ENCODE peak calls at places on chromosomes 12 and 14, in nine cellular contexts. Y is activated gamma-delta T cell, J is NCI-H1930, U is Right ventricle myocardium inferior, S is pons, V is right cardiac atrium, P is DMS79, Q is ELR, D is SK-N-SH. G is an unnamed sample.

GRCh38 chr12:78864483-78865296 is at the start of gene SYT1:
- DNase-seq in Y (no peak), J (peak), U (peak), S (peak), V (peak), P (peak), Q (peak), D (peak), G (peak)

GRCh38 chr12:32560520-32560919 is 118.6 kb upstream of the DNM1L start:
- DNase-seq in Y (no peak), J (no peak), U (no peak), S (no peak), V (no peak), P (no peak), Q (no peak), D (no peak), G (no peak)

GRCh38 chr12:132495629-132496207 is 5.8 kb downstream of the FBRSL1 start:
- DNase-seq in Y (no peak), J (no peak), U (no peak), S (no peak), V (no peak), P (no peak), Q (no peak), D (no peak), G (no peak)

GRCh38 chr12:54132979-54133378 is 55.8 kb downstream of the SMUG1 start:
- DNase-seq in Y (no peak), J (no peak), U (no peak), S (no peak), V (no peak), P (no peak), Q (no peak), D (no peak), G (no peak)

GRCh38 chr14:94485944-94486841 is 10.2 kb upstream of the SERPINA9 start:
- DNase-seq in Y (no peak), J (peak), U (peak), S (peak), V (peak), P (no peak), Q (peak), D (peak), G (peak)

GRCh38 chr12:71782007-71782406 is 27.3 kb downstream of the RAB21 start:
- DNase-seq in Y (no peak), J (no peak), U (no peak), S (no peak), V (no peak), P (no peak), Q (no peak), D (no peak), G (no peak)

GRCh38 chr12:122203968-122204828 is 689 bp downstream of the B3GNT4 start:
- DNase-seq in Y (no peak), J (no peak), U (no peak), S (no peak), V (no peak), P (no peak), Q (no peak), D (peak), G (peak)

GRCh38 chr12:104870797-104871196 is 87.3 kb downstream of the SLC41A2 start:
- DNase-seq in Y (no peak), J (no peak), U (no peak), S (no peak), V (no peak), P (no peak), Q (no peak), D (no peak), G (no peak)

GRCh38 chr12:127911289-127911688 is 355.7 kb upstream of the TMEM132C start:
- DNase-seq in Y (no peak), J (no peak), U (no peak), S (no peak), V (no peak), P (no peak), Q (no peak), D (no peak), G (no peak)

GRCh38 chr12:52149182-52149641 is 42.6 kb downstream of the KRT80 start:
- DNase-seq in Y (no peak), J (no peak), U (no peak), S (no peak), V (no peak), P (no peak), Q (no peak), D (no peak), G (no peak)

GRCh38 chr14:20799955-20800544 is 2.6 kb downstream of the RNASE1 start:
- DNase-seq in Y (no peak), J (no peak), U (peak), S (peak), V (peak), P (no peak), Q (no peak), D (no peak), G (no peak)

GRCh38 chr14:49982082-49982481 is 89.2 kb downstream of the ARF6 start:
- DNase-seq in Y (no peak), J (no peak), U (no peak), S (no peak), V (no peak), P (peak), Q (no peak), D (no peak), G (no peak)

GRCh38 chr14:88553886-88554457 is 835 bp downstream of the PTPN21 start:
- DNase-seq in Y (no peak), J (no peak), U (no peak), S (peak), V (no peak), P (no peak), Q (peak), D (no peak), G (peak)

GRCh38 chr12:18483723-18484325 is 222.5 kb downstream of the PIK3C2G start:
- DNase-seq in Y (no peak), J (no peak), U (no peak), S (peak), V (no peak), P (no peak), Q (no peak), D (no peak), G (no peak)

GRCh38 chr12:91053951-91054715 is 3.7 kb downstream of the KERA start:
- DNase-seq in Y (no peak), J (no peak), U (no peak), S (no peak), V (no peak), P (no peak), Q (peak), D (no peak), G (no peak)

GRCh38 chr12:65209655-65210043 is 40.3 kb downstream of the LEMD3 start:
- DNase-seq in Y (no peak), J (no peak), U (no peak), S (peak), V (no peak), P (no peak), Q (no peak), D (no peak), G (no peak)

GRCh38 chr12:70762000-70762399 is 124.8 kb upstream of the PTPRB start:
- DNase-seq in Y (no peak), J (no peak), U (no peak), S (no peak), V (no peak), P (no peak), Q (no peak), D (no peak), G (no peak)

GRCh38 chr14:78950654-78951053 is 780.5 kb downstream of the NRXN3 start:
- DNase-seq in Y (no peak), J (no peak), U (no peak), S (no peak), V (no peak), P (no peak), Q (peak), D (no peak), G (no peak)

GRCh38 chr12:71170456-71170855 is 12.7 kb upstream of the TSPAN8 start:
- DNase-seq in Y (no peak), J (no peak), U (no peak), S (no peak), V (no peak), P (no peak), Q (no peak), D (no peak), G (no peak)

GRCh38 chr14:96237641-96238040 is 18.4 kb upstream of the BDKRB1 start:
- DNase-seq in Y (no peak), J (no peak), U (no peak), S (no peak), V (no peak), P (no peak), Q (no peak), D (no peak), G (no peak)

GRCh38 chr12:109753054-109753401 is 39.4 kb downstream of the FAM222A start:
- DNase-seq in Y (no peak), J (no peak), U (peak), S (no peak), V (peak), P (no peak), Q (no peak), D (peak), G (peak)

GRCh38 chr12:120316798-120317257 is 10.8 kb downstream of the PLA2G1B start:
- DNase-seq in Y (no peak), J (no peak), U (no peak), S (no peak), V (no peak), P (no peak), Q (peak), D (no peak), G (peak)

GRCh38 chr14:91123201-91123600 is 9.3 kb downstream of the DGLUCY start:
- DNase-seq in Y (no peak), J (no peak), U (no peak), S (no peak), V (no peak), P (peak), Q (no peak), D (peak), G (no peak)

GRCh38 chr14:85867450-85867849 is 337.5 kb downstream of the FLRT2 start:
- DNase-seq in Y (no peak), J (no peak), U (no peak), S (no peak), V (no peak), P (no peak), Q (no peak), D (no peak), G (peak)

GRCh38 chr12:47854531-47854930 is 34.8 kb upstream of the HDAC7 start:
- DNase-seq in Y (no peak), J (no peak), U (no peak), S (no peak), V (no peak), P (no peak), Q (no peak), D (no peak), G (no peak)

GRCh38 chr12:162467-163307 is 51.3 kb downstream of the SLC6A12 start:
- DNase-seq in Y (no peak), J (peak), U (no peak), S (no peak), V (no peak), P (no peak), Q (peak), D (peak), G (no peak)

GRCh38 chr12:66063976-66064375 is 66.6 kb downstream of the LLPH start:
- DNase-seq in Y (no peak), J (no peak), U (no peak), S (no peak), V (no peak), P (no peak), Q (no peak), D (no peak), G (no peak)

GRCh38 chr12:68893201-68893600 is 39.8 kb downstream of the CPM start:
- DNase-seq in Y (no peak), J (no peak), U (no peak), S (no peak), V (no peak), P (no peak), Q (no peak), D (no peak), G (no peak)

GRCh38 chr14:28879571-28879970 is 113.0 kb downstream of the FOXG1 start:
- DNase-seq in Y (no peak), J (peak), U (no peak), S (no peak), V (no peak), P (no peak), Q (no peak), D (no peak), G (no peak)

GRCh38 chr14:82854851-82855250 is 1321.2 kb upstream of the SEL1L start:
- DNase-seq in Y (no peak), J (no peak), U (no peak), S (no peak), V (no peak), P (no peak), Q (no peak), D (no peak), G (no peak)

GRCh38 chr14:64764641-64765520 is 60.7 kb downstream of the PLEKHG3 start:
- DNase-seq in Y (peak), J (peak), U (peak), S (peak), V (peak), P (peak), Q (peak), D (peak), G (peak)

GRCh38 chr12:14216405-14217294 is 148.8 kb upstream of the ATF7IP start:
- DNase-seq in Y (no peak), J (no peak), U (no peak), S (no peak), V (no peak), P (peak), Q (peak), D (no peak), G (no peak)

GRCh38 chr12:50747817-50748216 is 16.1 kb upstream of the ATF1 start:
- DNase-seq in Y (no peak), J (no peak), U (no peak), S (no peak), V (no peak), P (no peak), Q (no peak), D (no peak), G (no peak)

GRCh38 chr12:95784286-95784685 is 6.3 kb downstream of the NTN4 start:
- DNase-seq in Y (no peak), J (no peak), U (peak), S (no peak), V (no peak), P (no peak), Q (peak), D (no peak), G (no peak)

GRCh38 chr12:72110814-72111615 is 161.2 kb upstream of the TRHDE start:
- DNase-seq in Y (no peak), J (no peak), U (no peak), S (peak), V (no peak), P (no peak), Q (no peak), D (no peak), G (no peak)

GRCh38 chr14:59688224-59689170 is 111.9 kb upstream of the CCDC175 start:
- DNase-seq in Y (no peak), J (peak), U (peak), S (peak), V (no peak), P (no peak), Q (peak), D (peak), G (peak)

GRCh38 chr14:104131968-104132732 is 6.2 kb upstream of the KIF26A start:
- DNase-seq in Y (no peak), J (no peak), U (peak), S (no peak), V (peak), P (no peak), Q (no peak), D (no peak), G (no peak)

GRCh38 chr14:68908860-68909259 is 70.2 kb downstream of the ACTN1 start:
- DNase-seq in Y (no peak), J (no peak), U (no peak), S (no peak), V (no peak), P (no peak), Q (no peak), D (no peak), G (no peak)

GRCh38 chr12:57765003-57765697 is 1.7 kb downstream of the CYP27B1 start:
- DNase-seq in Y (peak), J (no peak), U (peak), S (no peak), V (peak), P (no peak), Q (peak), D (peak), G (no peak)

GRCh38 chr12:88952543-88952942 is 372.3 kb upstream of the KITLG start:
- DNase-seq in Y (no peak), J (peak), U (no peak), S (no peak), V (no peak), P (no peak), Q (peak), D (no peak), G (no peak)